ENCODE peak calls at places on chromosomes 5 and 9, in four cellular contexts. One of them, this sample, is unnamed.

GRCh38 chr5:167489202-167489601 is 802.2 kb upstream of the WWC1 start:
- DNase-seq in nephron progenitor cell: no peak
- DNase-seq in left lung: no peak
- DNase-seq in Right ventricle myocardium inferior: no peak
- DNase-seq in this sample: no peak

GRCh38 chr5:1118231-1118698 is 6.4 kb upstream of the SLC12A7 start:
- DNase-seq in nephron progenitor cell: no peak
- DNase-seq in left lung: no peak
- DNase-seq in Right ventricle myocardium inferior: no peak
- DNase-seq in this sample: no peak

GRCh38 chr5:159874308-159874707 is 42.0 kb upstream of the ADRA1B start:
- DNase-seq in nephron progenitor cell: no peak
- DNase-seq in left lung: no peak
- DNase-seq in Right ventricle myocardium inferior: no peak
- DNase-seq in this sample: no peak

GRCh38 chr5:181092428-181092827 is 38.5 kb downstream of the OR2V1 start:
- DNase-seq in nephron progenitor cell: no peak
- DNase-seq in left lung: no peak
- DNase-seq in Right ventricle myocardium inferior: no peak
- DNase-seq in this sample: no peak

GRCh38 chr9:98944130-98945074 is 695 bp downstream of the COL15A1 start:
- DNase-seq in nephron progenitor cell: peak
- DNase-seq in left lung: no peak
- DNase-seq in Right ventricle myocardium inferior: peak
- DNase-seq in this sample: no peak

GRCh38 chr5:53407373-53407772 is 73.1 kb upstream of the FST start:
- DNase-seq in nephron progenitor cell: no peak
- DNase-seq in left lung: no peak
- DNase-seq in Right ventricle myocardium inferior: no peak
- DNase-seq in this sample: no peak

GRCh38 chr5:95818181-95819147 is 4.1 kb downstream of the GLRX start:
- DNase-seq in nephron progenitor cell: no peak
- DNase-seq in left lung: peak
- DNase-seq in Right ventricle myocardium inferior: no peak
- DNase-seq in this sample: no peak

GRCh38 chr5:157312492-157312891 is 46.6 kb downstream of the CYFIP2 start:
- DNase-seq in nephron progenitor cell: peak
- DNase-seq in left lung: no peak
- DNase-seq in Right ventricle myocardium inferior: no peak
- DNase-seq in this sample: no peak

This sample was measured in mesenteric fat pad.